ENCODE peak calls at places on chromosomes 6 and 20, in five cellular contexts. One of them, this sample, is unnamed.

GRCh38 chr6:75275067-75275466 is 9.5 kb downstream of the TMEM30A start:
- DNase-seq in heart right ventricle: no peak
- DNase-seq in CD4-positive, alpha-beta memory T cell: no peak
- DNase-seq in SJSA1: peak; percentile 60
- DNase-seq in neural progenitor cell: no peak
- DNase-seq in this sample: no peak

GRCh38 chr20:55522296-55522815 is 483.0 kb downstream of the CBLN4 start:
- DNase-seq in heart right ventricle: no peak
- DNase-seq in CD4-positive, alpha-beta memory T cell: no peak
- DNase-seq in SJSA1: no peak
- DNase-seq in neural progenitor cell: no peak
- DNase-seq in this sample: no peak

GRCh38 chr20:22652685-22653568 is 68.6 kb upstream of the FOXA2 start:
- DNase-seq in heart right ventricle: no peak
- DNase-seq in CD4-positive, alpha-beta memory T cell: no peak
- DNase-seq in SJSA1: no peak
- DNase-seq in neural progenitor cell: peak; percentile 43
- DNase-seq in this sample: no peak

GRCh38 chr6:78844899-78845298 is 22.5 kb upstream of the IRAK1BP1 start:
- DNase-seq in heart right ventricle: no peak
- DNase-seq in CD4-positive, alpha-beta memory T cell: no peak
- DNase-seq in SJSA1: no peak
- DNase-seq in neural progenitor cell: no peak
- DNase-seq in this sample: no peak

GRCh38 chr6:46932941-46933340 is 11.2 kb upstream of the ADGRF5 start:
- DNase-seq in heart right ventricle: no peak
- DNase-seq in CD4-positive, alpha-beta memory T cell: no peak
- DNase-seq in SJSA1: no peak
- DNase-seq in neural progenitor cell: no peak
- DNase-seq in this sample: no peak

GRCh38 chr20:61660559-61660958 is 405.1 kb downstream of the TAF4 start:
- DNase-seq in heart right ventricle: no peak
- DNase-seq in CD4-positive, alpha-beta memory T cell: no peak
- DNase-seq in SJSA1: no peak
- DNase-seq in neural progenitor cell: no peak
- DNase-seq in this sample: no peak

GRCh38 chr20:14481863-14482262 is 144.5 kb upstream of the FLRT3 start:
- DNase-seq in heart right ventricle: no peak
- DNase-seq in CD4-positive, alpha-beta memory T cell: no peak
- DNase-seq in SJSA1: no peak
- DNase-seq in neural progenitor cell: no peak
- DNase-seq in this sample: no peak

GRCh38 chr6:145247677-145248419 is 487.5 kb downstream of the EPM2A start:
- DNase-seq in heart right ventricle: no peak
- DNase-seq in CD4-positive, alpha-beta memory T cell: no peak
- DNase-seq in SJSA1: no peak
- DNase-seq in neural progenitor cell: no peak
- DNase-seq in this sample: no peak

GRCh38 chr6:41268478-41268877 is 18.0 kb downstream of the TREM1 start:
- DNase-seq in heart right ventricle: no peak
- DNase-seq in CD4-positive, alpha-beta memory T cell: no peak
- DNase-seq in SJSA1: no peak
- DNase-seq in neural progenitor cell: no peak
- DNase-seq in this sample: no peak

GRCh38 chr6:138227316-138227781 is 9.1 kb upstream of the PBOV1 start:
- DNase-seq in heart right ventricle: no peak
- DNase-seq in CD4-positive, alpha-beta memory T cell: no peak
- DNase-seq in SJSA1: no peak
- DNase-seq in neural progenitor cell: no peak
- DNase-seq in this sample: no peak

GRCh38 chr6:108921547-108922331 is 73.5 kb downstream of the ARMC2 start:
- DNase-seq in heart right ventricle: no peak
- DNase-seq in CD4-positive, alpha-beta memory T cell: no peak
- DNase-seq in SJSA1: no peak
- DNase-seq in neural progenitor cell: no peak
- DNase-seq in this sample: no peak

GRCh38 chr20:57389695-57390603 is 1.2 kb upstream of the RBM38 start:
- DNase-seq in heart right ventricle: no peak
- DNase-seq in CD4-positive, alpha-beta memory T cell: peak; percentile 64
- DNase-seq in SJSA1: no peak
- DNase-seq in neural progenitor cell: peak; percentile 48
- DNase-seq in this sample: no peak

GRCh38 chr20:16922834-16923233 is 174.7 kb downstream of the OTOR start:
- DNase-seq in heart right ventricle: no peak
- DNase-seq in CD4-positive, alpha-beta memory T cell: no peak
- DNase-seq in SJSA1: no peak
- DNase-seq in neural progenitor cell: no peak
- DNase-seq in this sample: no peak

GRCh38 chr20:35085477-35086225 is 7.0 kb downstream of the TRPC4AP start:
- DNase-seq in heart right ventricle: no peak
- DNase-seq in CD4-positive, alpha-beta memory T cell: no peak
- DNase-seq in SJSA1: no peak
- DNase-seq in neural progenitor cell: no peak
- DNase-seq in this sample: no peak

GRCh38 chr6:13281630-13282156 is 46.6 kb downstream of the TBC1D7 start:
- DNase-seq in heart right ventricle: no peak
- DNase-seq in CD4-positive, alpha-beta memory T cell: no peak
- DNase-seq in SJSA1: no peak
- DNase-seq in neural progenitor cell: no peak
- DNase-seq in this sample: no peak

GRCh38 chr6:52551483-52552277 is 25.2 kb downstream of the TRAM2 start:
- DNase-seq in heart right ventricle: peak; percentile 54
- DNase-seq in CD4-positive, alpha-beta memory T cell: no peak
- DNase-seq in SJSA1: peak; percentile 88
- DNase-seq in neural progenitor cell: peak; percentile 71
- DNase-seq in this sample: peak; percentile 69

GRCh38 chr6:99426454-99426762 is 1.3 kb upstream of the PNISR start:
- DNase-seq in heart right ventricle: no peak
- DNase-seq in CD4-positive, alpha-beta memory T cell: no peak
- DNase-seq in SJSA1: no peak
- DNase-seq in neural progenitor cell: no peak
- DNase-seq in this sample: no peak

GRCh38 chr6:99427988-99428387 is 2.9 kb upstream of the PNISR start:
- DNase-seq in heart right ventricle: no peak
- DNase-seq in CD4-positive, alpha-beta memory T cell: no peak
- DNase-seq in SJSA1: no peak
- DNase-seq in neural progenitor cell: no peak
- DNase-seq in this sample: no peak

GRCh38 chr6:99424022-99424421 is 1.1 kb downstream of the PNISR start:
- DNase-seq in heart right ventricle: no peak
- DNase-seq in CD4-positive, alpha-beta memory T cell: no peak
- DNase-seq in SJSA1: no peak
- DNase-seq in neural progenitor cell: no peak
- DNase-seq in this sample: no peak

GRCh38 chr6:99424761-99425646 is at the start of gene PNISR:
- DNase-seq in heart right ventricle: peak; percentile 77
- DNase-seq in CD4-positive, alpha-beta memory T cell: peak; percentile 93
- DNase-seq in SJSA1: peak; percentile 91
- DNase-seq in neural progenitor cell: peak; percentile 97
- DNase-seq in this sample: peak; percentile 88

DNA sequence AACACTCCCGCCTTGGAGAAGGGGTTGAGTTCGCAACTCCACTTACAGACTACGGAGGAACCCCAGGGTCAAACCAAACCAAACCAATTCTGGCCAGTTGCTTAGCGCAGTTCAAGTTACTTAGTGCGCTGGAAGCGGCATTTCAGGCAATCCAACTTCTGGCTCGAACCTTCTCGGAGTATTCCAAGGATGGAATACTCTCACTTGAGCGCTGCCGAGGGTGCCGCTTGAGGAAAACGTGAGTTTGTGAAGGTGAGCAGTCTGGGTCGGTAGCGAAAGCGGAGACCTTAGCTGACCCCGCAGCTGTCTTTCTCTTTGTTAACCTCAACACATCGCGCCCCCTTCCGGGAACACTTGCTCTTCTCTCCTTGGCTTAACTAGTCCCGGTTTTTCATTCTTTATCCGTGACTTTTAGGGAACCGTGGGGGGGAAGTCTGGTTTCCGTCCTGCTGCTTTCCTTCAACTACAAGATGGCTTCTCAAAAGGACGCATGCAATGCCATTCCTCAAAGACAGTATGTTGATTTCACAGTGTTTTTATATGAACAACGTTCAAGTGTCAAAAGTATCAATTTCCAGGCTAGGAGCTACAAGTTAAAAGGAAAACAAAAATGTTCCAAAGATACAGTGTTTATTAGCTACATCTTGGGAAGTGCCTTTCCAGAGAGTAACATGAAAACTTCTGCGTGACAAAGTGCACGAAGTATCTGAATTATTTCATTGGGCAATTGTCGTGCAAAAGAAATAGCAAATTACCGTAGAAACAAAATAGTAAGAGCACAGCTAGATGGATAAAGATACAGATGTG is 742 bp upstream of the PNISR start:
- DNase-seq in heart right ventricle: peak; percentile 79
- DNase-seq in CD4-positive, alpha-beta memory T cell: no peak
- DNase-seq in SJSA1: peak; percentile 87
- DNase-seq in neural progenitor cell: peak; percentile 94
- DNase-seq in this sample: peak; percentile 79
- H3K4me1 ChIP-seq in heart right ventricle: peaks cover 54% of the 10 kb centered on the region
- H3K4me1 ChIP-seq in CD4-positive, alpha-beta memory T cell: peaks cover 56% of the 10 kb centered on the region
- H3K4me1 ChIP-seq in SJSA1: peaks cover 15% of the 10 kb centered on the region
- H3K4me1 ChIP-seq in neural progenitor cell: peaks cover 21% of the 10 kb centered on the region
- H3K4me1 ChIP-seq in this sample: peaks cover 35% of the 10 kb centered on the region

DNA sequence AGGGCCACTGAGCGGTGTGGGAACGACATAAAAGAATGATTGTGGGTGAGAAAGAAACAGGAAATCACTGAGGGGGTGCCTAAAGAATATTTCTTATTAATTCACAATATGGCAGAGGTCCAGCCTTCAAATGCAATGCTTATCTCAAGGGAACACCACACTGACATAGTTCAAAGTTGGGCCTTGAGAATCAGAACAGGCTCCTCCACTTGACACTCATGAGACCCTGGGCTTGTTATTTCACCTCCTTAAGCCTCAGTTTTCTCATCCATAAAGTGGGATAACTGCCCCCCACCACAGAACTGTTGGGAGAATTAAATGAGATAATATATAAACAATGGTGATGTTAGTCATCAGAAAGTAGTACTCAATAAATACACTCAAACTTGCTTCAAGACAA is 40.4 kb upstream of the ARHGAP18 start:
- DNase-seq in heart right ventricle: no peak
- DNase-seq in CD4-positive, alpha-beta memory T cell: no peak
- DNase-seq in SJSA1: no peak
- DNase-seq in neural progenitor cell: no peak
- DNase-seq in this sample: no peak
- H3K27me3 ChIP-seq in heart right ventricle: no peaks in the 10 kb centered on the region
- H3K27me3 ChIP-seq in CD4-positive, alpha-beta memory T cell: no peaks in the 10 kb centered on the region
- H3K27me3 ChIP-seq in SJSA1: no peaks in the 10 kb centered on the region
- H3K27me3 ChIP-seq in neural progenitor cell: no peaks in the 10 kb centered on the region
- H3K27me3 ChIP-seq in this sample: no peaks in the 10 kb centered on the region

GRCh38 chr6:111741177-111741952 is 131.9 kb downstream of the FYN start:
- DNase-seq in heart right ventricle: no peak
- DNase-seq in CD4-positive, alpha-beta memory T cell: no peak
- DNase-seq in SJSA1: no peak
- DNase-seq in neural progenitor cell: no peak
- DNase-seq in this sample: no peak

GRCh38 chr6:111738156-111738555 is 132.5 kb upstream of the TRAF3IP2 start:
- DNase-seq in heart right ventricle: no peak
- DNase-seq in CD4-positive, alpha-beta memory T cell: no peak
- DNase-seq in SJSA1: no peak
- DNase-seq in neural progenitor cell: no peak
- DNase-seq in this sample: no peak

GRCh38 chr6:111738631-111739030 is 133.0 kb upstream of the TRAF3IP2 start:
- DNase-seq in heart right ventricle: no peak
- DNase-seq in CD4-positive, alpha-beta memory T cell: no peak
- DNase-seq in SJSA1: no peak
- DNase-seq in neural progenitor cell: no peak
- DNase-seq in this sample: no peak

GRCh38 chr6:111740506-111740905 is 132.7 kb downstream of the FYN start:
- DNase-seq in heart right ventricle: no peak
- DNase-seq in CD4-positive, alpha-beta memory T cell: no peak
- DNase-seq in SJSA1: no peak
- DNase-seq in neural progenitor cell: no peak
- DNase-seq in this sample: no peak

GRCh38 chr6:111739257-111739696 is 133.6 kb upstream of the TRAF3IP2 start:
- DNase-seq in heart right ventricle: peak; percentile 18
- DNase-seq in CD4-positive, alpha-beta memory T cell: no peak
- DNase-seq in SJSA1: no peak
- DNase-seq in neural progenitor cell: no peak
- DNase-seq in this sample: no peak
- H3K4me1 ChIP-seq in heart right ventricle: peaks cover 82% of the 10 kb centered on the region
- H3K4me1 ChIP-seq in CD4-positive, alpha-beta memory T cell: peaks cover 100% of the 10 kb centered on the region
- H3K4me1 ChIP-seq in SJSA1: peaks cover 22% of the 10 kb centered on the region
- H3K4me1 ChIP-seq in neural progenitor cell: peaks cover 14% of the 10 kb centered on the region
- H3K4me1 ChIP-seq in this sample: peaks cover 5% of the 10 kb centered on the region

GRCh38 chr20:51184289-51184688 is 161.4 kb upstream of the KCNG1 start:
- DNase-seq in heart right ventricle: no peak
- DNase-seq in CD4-positive, alpha-beta memory T cell: no peak
- DNase-seq in SJSA1: no peak
- DNase-seq in neural progenitor cell: peak; percentile 16
- DNase-seq in this sample: no peak

GRCh38 chr20:51183443-51183842 is 160.5 kb upstream of the KCNG1 start:
- DNase-seq in heart right ventricle: no peak
- DNase-seq in CD4-positive, alpha-beta memory T cell: no peak
- DNase-seq in SJSA1: no peak
- DNase-seq in neural progenitor cell: no peak
- DNase-seq in this sample: no peak

GRCh38 chr20:51185861-51186260 is 163.0 kb upstream of the KCNG1 start:
- DNase-seq in heart right ventricle: no peak
- DNase-seq in CD4-positive, alpha-beta memory T cell: no peak
- DNase-seq in SJSA1: no peak
- DNase-seq in neural progenitor cell: no peak
- DNase-seq in this sample: no peak

GRCh38 chr20:51185277-51185676 is 162.4 kb upstream of the KCNG1 start:
- DNase-seq in heart right ventricle: no peak
- DNase-seq in CD4-positive, alpha-beta memory T cell: no peak
- DNase-seq in SJSA1: no peak
- DNase-seq in neural progenitor cell: no peak
- DNase-seq in this sample: no peak

GRCh38 chr20:51182571-51182970 is 159.7 kb upstream of the KCNG1 start:
- DNase-seq in heart right ventricle: no peak
- DNase-seq in CD4-positive, alpha-beta memory T cell: no peak
- DNase-seq in SJSA1: no peak
- DNase-seq in neural progenitor cell: no peak
- DNase-seq in this sample: no peak
- H3K27me3 ChIP-seq in heart right ventricle: no peaks in the 10 kb centered on the region
- H3K27me3 ChIP-seq in CD4-positive, alpha-beta memory T cell: no peaks in the 10 kb centered on the region
- H3K27me3 ChIP-seq in SJSA1: peaks cover 19% of the 10 kb centered on the region
- H3K27me3 ChIP-seq in neural progenitor cell: no peaks in the 10 kb centered on the region
- H3K27me3 ChIP-seq in this sample: no peaks in the 10 kb centered on the region

DNA sequence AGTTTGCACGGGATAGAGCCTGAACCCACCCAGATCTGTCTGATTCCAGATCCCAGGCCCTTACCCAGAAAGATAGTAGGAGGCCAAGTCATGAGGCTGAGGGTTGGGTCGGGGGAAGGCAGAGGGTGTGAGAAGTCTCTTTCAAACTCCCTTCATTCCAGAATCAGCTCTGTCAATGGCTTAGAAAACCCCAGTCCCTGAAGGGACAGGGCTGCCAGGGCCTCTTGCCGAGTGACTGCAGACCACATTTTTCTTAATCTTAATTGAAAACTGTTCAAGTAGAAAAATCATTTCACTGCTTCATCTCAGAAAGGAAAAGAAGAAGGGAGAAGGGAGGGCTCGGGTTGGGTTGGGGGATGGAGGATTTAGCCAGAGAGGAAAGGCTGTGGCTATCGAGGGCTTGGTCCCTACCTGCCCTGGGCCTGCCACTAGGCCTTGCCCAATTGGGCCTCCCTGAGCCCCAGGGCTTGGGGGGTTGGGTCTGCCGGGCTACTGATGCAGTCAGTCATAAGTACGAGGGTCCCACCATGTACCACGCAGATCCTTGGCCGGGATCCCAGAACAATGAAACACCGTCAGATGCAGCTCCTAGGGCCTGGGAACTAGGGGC is 44.1 kb upstream of the CTNNBL1 start:
- DNase-seq in heart right ventricle: no peak
- DNase-seq in CD4-positive, alpha-beta memory T cell: no peak
- DNase-seq in SJSA1: no peak
- DNase-seq in neural progenitor cell: peak; percentile 67
- DNase-seq in this sample: no peak
- H3K4me1 ChIP-seq in heart right ventricle: peaks cover 14% of the 10 kb centered on the region
- H3K4me1 ChIP-seq in CD4-positive, alpha-beta memory T cell: no peaks in the 10 kb centered on the region
- H3K4me1 ChIP-seq in SJSA1: no peaks in the 10 kb centered on the region
- H3K4me1 ChIP-seq in neural progenitor cell: peaks cover 43% of the 10 kb centered on the region
- H3K4me1 ChIP-seq in this sample: no peaks in the 10 kb centered on the region

This sample was measured in thoracic aorta.